ENCODE peak calls at places on chromosome 9, in seven cellular contexts. One of them, this sample, is unnamed.
A peak's percentile ranks its signal among the peaks of the same experiment; 100 is the strongest.

GRCh38 chr9:122095010-122095767 is 2.1 kb upstream of the TTLL11 start:
- DNase-seq in GM06990: peak; percentile 29
- DNase-seq in lower lobe of right lung: no peak
- DNase-seq in GM12865: peak; percentile 67
- DNase-seq in LNCaP clone FGC: peak; percentile 32
- DNase-seq in CD8-positive, alpha-beta T cell: peak; percentile 22
- DNase-seq in NB4: peak; percentile 71
- DNase-seq in this sample: peak; percentile 13

GRCh38 chr9:14096182-14096922 is 217.6 kb downstream of the NFIB start:
- DNase-seq in lower lobe of right lung: no peak
- DNase-seq in GM12865: no peak
- DNase-seq in NB4: no peak
- DNase-seq in CD8-positive, alpha-beta T cell: no peak
- DNase-seq in GM06990: no peak
- DNase-seq in LNCaP clone FGC: no peak
- DNase-seq in this sample: no peak

GRCh38 chr9:120616961-120617636 is 37.1 kb upstream of the CDK5RAP2 start:
- DNase-seq in GM12865: no peak
- DNase-seq in LNCaP clone FGC: no peak
- DNase-seq in CD8-positive, alpha-beta T cell: no peak
- DNase-seq in NB4: no peak
- DNase-seq in lower lobe of right lung: no peak
- DNase-seq in GM06990: no peak
- DNase-seq in this sample: no peak

GRCh38 chr9:80503692-80504400 is 932.1 kb downstream of the TLE4 start:
- DNase-seq in LNCaP clone FGC: no peak
- DNase-seq in NB4: no peak
- DNase-seq in GM12865: no peak
- DNase-seq in GM06990: no peak
- DNase-seq in CD8-positive, alpha-beta T cell: no peak
- DNase-seq in lower lobe of right lung: no peak
- DNase-seq in this sample: no peak

GRCh38 chr9:34929506-34930102 is 28.5 kb upstream of the PHF24 start:
- DNase-seq in LNCaP clone FGC: no peak
- DNase-seq in NB4: peak; percentile 66
- DNase-seq in GM06990: no peak
- DNase-seq in CD8-positive, alpha-beta T cell: no peak
- DNase-seq in GM12865: peak; percentile 47
- DNase-seq in lower lobe of right lung: no peak
- DNase-seq in this sample: peak; percentile 3

GRCh38 chr9:131994364-131995110 is 85.1 kb downstream of the MED27 start:
- DNase-seq in GM06990: no peak
- DNase-seq in CD8-positive, alpha-beta T cell: no peak
- DNase-seq in lower lobe of right lung: no peak
- DNase-seq in LNCaP clone FGC: no peak
- DNase-seq in GM12865: no peak
- DNase-seq in NB4: no peak
- DNase-seq in this sample: no peak

GRCh38 chr9:35882265-35882848 is 12.2 kb upstream of the OR13J1 start:
- DNase-seq in GM12865: peak; percentile 76
- DNase-seq in CD8-positive, alpha-beta T cell: peak; percentile 76
- DNase-seq in GM06990: no peak
- DNase-seq in NB4: peak; percentile 52
- DNase-seq in LNCaP clone FGC: peak; percentile 44
- DNase-seq in lower lobe of right lung: peak; percentile 88
- DNase-seq in this sample: peak; percentile 38

GRCh38 chr9:135702002-135702721 is at the start of gene KCNT1:
- DNase-seq in LNCaP clone FGC: no peak
- DNase-seq in GM06990: peak; percentile 34
- DNase-seq in CD8-positive, alpha-beta T cell: peak; percentile 53
- DNase-seq in GM12865: peak; percentile 15
- DNase-seq in NB4: peak; percentile 51
- DNase-seq in lower lobe of right lung: no peak
- DNase-seq in this sample: no peak

GRCh38 chr9:124145903-124146575 is 111.7 kb upstream of the NEK6 start:
- DNase-seq in GM06990: no peak
- DNase-seq in NB4: peak; percentile 39
- DNase-seq in lower lobe of right lung: no peak
- DNase-seq in LNCaP clone FGC: no peak
- DNase-seq in CD8-positive, alpha-beta T cell: no peak
- DNase-seq in GM12865: no peak
- DNase-seq in this sample: no peak

GRCh38 chr9:93212409-93212808 is 28.5 kb downstream of the WNK2 start:
- DNase-seq in GM06990: no peak
- DNase-seq in CD8-positive, alpha-beta T cell: no peak
- DNase-seq in lower lobe of right lung: no peak
- DNase-seq in NB4: no peak
- DNase-seq in GM12865: no peak
- DNase-seq in LNCaP clone FGC: no peak
- DNase-seq in this sample: no peak

GRCh38 chr9:95107001-95107749 is 210.3 kb downstream of the FANCC start:
- DNase-seq in LNCaP clone FGC: no peak
- DNase-seq in GM12865: no peak
- DNase-seq in CD8-positive, alpha-beta T cell: no peak
- DNase-seq in NB4: no peak
- DNase-seq in lower lobe of right lung: peak; percentile 26
- DNase-seq in GM06990: no peak
- DNase-seq in this sample: no peak

GRCh38 chr9:126239515-126239914 is 87.1 kb upstream of the MVB12B start:
- DNase-seq in CD8-positive, alpha-beta T cell: no peak
- DNase-seq in GM12865: no peak
- DNase-seq in LNCaP clone FGC: no peak
- DNase-seq in GM06990: no peak
- DNase-seq in NB4: no peak
- DNase-seq in lower lobe of right lung: no peak
- DNase-seq in this sample: no peak

GRCh38 chr9:116303270-116303904 is 149.8 kb downstream of the PAPPA start:
- DNase-seq in GM06990: no peak
- DNase-seq in LNCaP clone FGC: no peak
- DNase-seq in CD8-positive, alpha-beta T cell: no peak
- DNase-seq in lower lobe of right lung: no peak
- DNase-seq in GM12865: no peak
- DNase-seq in NB4: no peak
- DNase-seq in this sample: no peak

GRCh38 chr9:72427801-72428200 is 62.8 kb upstream of the ZFAND5 start:
- DNase-seq in lower lobe of right lung: no peak
- DNase-seq in NB4: no peak
- DNase-seq in GM12865: no peak
- DNase-seq in LNCaP clone FGC: no peak
- DNase-seq in GM06990: no peak
- DNase-seq in CD8-positive, alpha-beta T cell: no peak
- DNase-seq in this sample: no peak

GRCh38 chr9:98667241-98667640 is 41.5 kb downstream of the GABBR2 start:
- DNase-seq in LNCaP clone FGC: no peak
- DNase-seq in NB4: no peak
- DNase-seq in lower lobe of right lung: no peak
- DNase-seq in CD8-positive, alpha-beta T cell: no peak
- DNase-seq in GM06990: no peak
- DNase-seq in GM12865: no peak
- DNase-seq in this sample: no peak

GRCh38 chr9:26462213-26462612 is 430.4 kb downstream of the CAAP1 start:
- DNase-seq in GM06990: no peak
- DNase-seq in GM12865: no peak
- DNase-seq in CD8-positive, alpha-beta T cell: no peak
- DNase-seq in LNCaP clone FGC: peak; percentile 2
- DNase-seq in lower lobe of right lung: no peak
- DNase-seq in NB4: no peak
- DNase-seq in this sample: no peak

GRCh38 chr9:124339603-124340146 is 75.6 kb downstream of the PSMB7 start:
- DNase-seq in GM12865: no peak
- DNase-seq in LNCaP clone FGC: no peak
- DNase-seq in CD8-positive, alpha-beta T cell: no peak
- DNase-seq in GM06990: no peak
- DNase-seq in NB4: no peak
- DNase-seq in lower lobe of right lung: peak; percentile 35
- DNase-seq in this sample: no peak

GRCh38 chr9:105147095-105147871 is 97.2 kb upstream of the SLC44A1 start:
- DNase-seq in CD8-positive, alpha-beta T cell: no peak
- DNase-seq in NB4: no peak
- DNase-seq in LNCaP clone FGC: no peak
- DNase-seq in lower lobe of right lung: no peak
- DNase-seq in GM12865: no peak
- DNase-seq in GM06990: no peak
- DNase-seq in this sample: no peak

GRCh38 chr9:115170674-115171073 is 52.7 kb upstream of the TNC start:
- DNase-seq in lower lobe of right lung: no peak
- DNase-seq in NB4: no peak
- DNase-seq in CD8-positive, alpha-beta T cell: no peak
- DNase-seq in LNCaP clone FGC: no peak
- DNase-seq in GM12865: no peak
- DNase-seq in GM06990: no peak
- DNase-seq in this sample: no peak

GRCh38 chr9:20243866-20244647 is 378.2 kb downstream of the MLLT3 start:
- DNase-seq in LNCaP clone FGC: no peak
- DNase-seq in CD8-positive, alpha-beta T cell: no peak
- DNase-seq in GM12865: no peak
- DNase-seq in lower lobe of right lung: no peak
- DNase-seq in NB4: no peak
- DNase-seq in GM06990: no peak
- DNase-seq in this sample: no peak

GRCh38 chr9:123473226-123473625 is 117.2 kb downstream of the CRB2 start:
- DNase-seq in GM06990: no peak
- DNase-seq in LNCaP clone FGC: no peak
- DNase-seq in GM12865: no peak
- DNase-seq in NB4: no peak
- DNase-seq in CD8-positive, alpha-beta T cell: no peak
- DNase-seq in lower lobe of right lung: no peak
- DNase-seq in this sample: no peak

GRCh38 chr9:136287960-136288753 is 15.7 kb downstream of the CCDC187 start:
- DNase-seq in NB4: no peak
- DNase-seq in LNCaP clone FGC: no peak
- DNase-seq in GM06990: no peak
- DNase-seq in CD8-positive, alpha-beta T cell: no peak
- DNase-seq in GM12865: no peak
- DNase-seq in lower lobe of right lung: no peak
- DNase-seq in this sample: no peak

GRCh38 chr9:7780261-7780988 is 19.2 kb downstream of the DMAC1 start:
- DNase-seq in GM06990: no peak
- DNase-seq in lower lobe of right lung: no peak
- DNase-seq in GM12865: no peak
- DNase-seq in LNCaP clone FGC: no peak
- DNase-seq in NB4: no peak
- DNase-seq in CD8-positive, alpha-beta T cell: no peak
- DNase-seq in this sample: no peak

GRCh38 chr9:91711755-91712591 is 238.1 kb downstream of the ROR2 start:
- DNase-seq in LNCaP clone FGC: no peak
- DNase-seq in lower lobe of right lung: peak; percentile 50
- DNase-seq in GM06990: peak; percentile 73
- DNase-seq in NB4: peak; percentile 67
- DNase-seq in CD8-positive, alpha-beta T cell: peak; percentile 40
- DNase-seq in GM12865: peak; percentile 94
- DNase-seq in this sample: peak; percentile 93

GRCh38 chr9:115946530-115946929 is 207.1 kb upstream of the PAPPA start:
- DNase-seq in GM06990: no peak
- DNase-seq in LNCaP clone FGC: peak; percentile 37
- DNase-seq in lower lobe of right lung: no peak
- DNase-seq in NB4: no peak
- DNase-seq in CD8-positive, alpha-beta T cell: no peak
- DNase-seq in GM12865: no peak
- DNase-seq in this sample: no peak

GRCh38 chr9:137068539-137069507 is 1.5 kb downstream of the SAPCD2 start:
- DNase-seq in GM12865: no peak
- DNase-seq in LNCaP clone FGC: no peak
- DNase-seq in NB4: peak; percentile 65
- DNase-seq in GM06990: no peak
- DNase-seq in lower lobe of right lung: no peak
- DNase-seq in CD8-positive, alpha-beta T cell: no peak
- DNase-seq in this sample: no peak

GRCh38 chr9:4366649-4367330 is 66.9 kb upstream of the GLIS3 start:
- DNase-seq in NB4: peak; percentile 75
- DNase-seq in lower lobe of right lung: no peak
- DNase-seq in LNCaP clone FGC: no peak
- DNase-seq in GM06990: no peak
- DNase-seq in CD8-positive, alpha-beta T cell: peak; percentile 5
- DNase-seq in GM12865: peak; percentile 56
- DNase-seq in this sample: no peak

GRCh38 chr9:99109522-99109921 is 4.6 kb downstream of the TGFBR1 start:
- DNase-seq in GM12865: no peak
- DNase-seq in NB4: peak; percentile 93
- DNase-seq in LNCaP clone FGC: no peak
- DNase-seq in CD8-positive, alpha-beta T cell: no peak
- DNase-seq in GM06990: no peak
- DNase-seq in lower lobe of right lung: no peak
- DNase-seq in this sample: no peak

GRCh38 chr9:77020438-77021264 is 1.2 kb downstream of the FOXB2 start:
- DNase-seq in NB4: no peak
- DNase-seq in CD8-positive, alpha-beta T cell: no peak
- DNase-seq in LNCaP clone FGC: no peak
- DNase-seq in GM06990: no peak
- DNase-seq in GM12865: no peak
- DNase-seq in lower lobe of right lung: no peak
- DNase-seq in this sample: no peak
- H3K4me3 ChIP-seq in NB4: no peak overlapping the region
- H3K4me3 ChIP-seq in CD8-positive, alpha-beta T cell: no peak overlapping the region
- H3K4me3 ChIP-seq in LNCaP clone FGC: no peak overlapping the region
- H3K4me3 ChIP-seq in GM06990: no peak overlapping the region
- H3K4me3 ChIP-seq in GM12865: no peak overlapping the region
- H3K4me3 ChIP-seq in lower lobe of right lung: peak overlapping the region; percentile 29
- H3K4me3 ChIP-seq in this sample: no peak overlapping the region

GRCh38 chr9:133160742-133161541 is 2.8 kb downstream of the GBGT1 start:
- DNase-seq in NB4: peak; percentile 81
- DNase-seq in CD8-positive, alpha-beta T cell: peak; percentile 20
- DNase-seq in lower lobe of right lung: peak; percentile 82
- DNase-seq in GM12865: peak; percentile 60
- DNase-seq in GM06990: no peak
- DNase-seq in LNCaP clone FGC: peak; percentile 36
- DNase-seq in this sample: no peak
- TF ChIP-seq CTCF in NB4: peak; percentile 84
- TF ChIP-seq CTCF in CD8-positive, alpha-beta T cell: peak; percentile 61
- TF ChIP-seq CTCF in lower lobe of right lung: peak; percentile 74
- TF ChIP-seq CTCF in GM12865: peak; percentile 83
- TF ChIP-seq CTCF in GM06990: peak; percentile 81
- TF ChIP-seq CTCF in LNCaP clone FGC: peak; percentile 62
- TF ChIP-seq CTCF in this sample: peak; percentile 96

GRCh38 chr9:69495331-69495730 is 170.3 kb downstream of the ENTREP1 start:
- DNase-seq in lower lobe of right lung: no peak
- DNase-seq in GM12865: no peak
- DNase-seq in NB4: no peak
- DNase-seq in CD8-positive, alpha-beta T cell: no peak
- DNase-seq in GM06990: no peak
- DNase-seq in LNCaP clone FGC: no peak
- DNase-seq in this sample: no peak
- H3K4me3 ChIP-seq in lower lobe of right lung: no peak overlapping the region
- H3K4me3 ChIP-seq in GM12865: no peak overlapping the region
- H3K4me3 ChIP-seq in NB4: no peak overlapping the region
- H3K4me3 ChIP-seq in CD8-positive, alpha-beta T cell: no peak overlapping the region
- H3K4me3 ChIP-seq in GM06990: no peak overlapping the region
- H3K4me3 ChIP-seq in LNCaP clone FGC: no peak overlapping the region
- H3K4me3 ChIP-seq in this sample: no peak overlapping the region

GRCh38 chr9:69931340-69931739 is 110.7 kb downstream of the CFAP95 start:
- DNase-seq in LNCaP clone FGC: no peak
- DNase-seq in NB4: peak; percentile 0
- DNase-seq in CD8-positive, alpha-beta T cell: no peak
- DNase-seq in lower lobe of right lung: no peak
- DNase-seq in GM06990: no peak
- DNase-seq in GM12865: no peak
- DNase-seq in this sample: no peak
- TF ChIP-seq CTCF in LNCaP clone FGC: peak; percentile 52
- TF ChIP-seq CTCF in NB4: no peak
- TF ChIP-seq CTCF in CD8-positive, alpha-beta T cell: no peak
- TF ChIP-seq CTCF in lower lobe of right lung: no peak
- TF ChIP-seq CTCF in GM06990: peak; percentile 27
- TF ChIP-seq CTCF in GM12865: no peak
- TF ChIP-seq CTCF in this sample: no peak

GRCh38 chr9:134682026-134682425 is 40.4 kb downstream of the COL5A1 start:
- DNase-seq in CD8-positive, alpha-beta T cell: no peak
- DNase-seq in LNCaP clone FGC: no peak
- DNase-seq in NB4: no peak
- DNase-seq in GM06990: no peak
- DNase-seq in GM12865: no peak
- DNase-seq in lower lobe of right lung: no peak
- DNase-seq in this sample: no peak
- H3K4me3 ChIP-seq in CD8-positive, alpha-beta T cell: no peak overlapping the region
- H3K4me3 ChIP-seq in LNCaP clone FGC: no peak overlapping the region
- H3K4me3 ChIP-seq in NB4: no peak overlapping the region
- H3K4me3 ChIP-seq in GM06990: no peak overlapping the region
- H3K4me3 ChIP-seq in GM12865: no peak overlapping the region
- H3K4me3 ChIP-seq in lower lobe of right lung: no peak overlapping the region
- H3K4me3 ChIP-seq in this sample: no peak overlapping the region